ENCODE peak calls at places on chromosome 3, in eight cellular contexts. W is heart right ventricle, M is left lung, T is type B pancreatic cell, A is GM23338, B is WTC11, L is endothelial cell of umbilical vein, I is progenitor cell of endocrine pancreas. O is an unnamed sample.

GRCh38 chr3:180320631-180321030 is 281.3 kb upstream of the TTC14 start:
- DNase-seq in W (no peak), M (no peak), T (no peak), A (no peak), B (no peak), L (no peak), I (no peak), O (no peak)

GRCh38 chr3:189304465-189305341 is 132.9 kb downstream of the TPRG1 start:
- DNase-seq in W (no peak), M (peak), T (no peak), A (peak), B (peak), L (no peak), I (no peak), O (peak)

GRCh38 chr3:72177075-72178050 is 392.4 kb upstream of the PROK2 start:
- DNase-seq in W (peak), M (peak), T (no peak), A (no peak), B (no peak), L (peak), I (no peak), O (no peak)

GRCh38 chr3:169430687-169431404 is 232.7 kb downstream of the MECOM start:
- DNase-seq in W (no peak), M (no peak), T (no peak), A (no peak), B (no peak), L (peak), I (no peak), O (peak)

GRCh38 chr3:177554900-177555759 is 357.8 kb upstream of the TBL1XR1 start:
- DNase-seq in W (no peak), M (peak), T (no peak), A (peak), B (no peak), L (no peak), I (no peak), O (peak)

GRCh38 chr3:174308761-174309160 is 550.4 kb upstream of the NAALADL2 start:
- DNase-seq in W (no peak), M (no peak), T (no peak), A (no peak), B (no peak), L (no peak), I (no peak), O (no peak)

GRCh38 chr3:42851228-42851834 is 24.3 kb downstream of the CYP8B1 start:
- DNase-seq in W (no peak), M (no peak), T (peak), A (no peak), B (no peak), L (no peak), I (no peak), O (peak)

GRCh38 chr3:101303836-101304235 is 16.5 kb downstream of the IMPG2 start:
- DNase-seq in W (no peak), M (no peak), T (no peak), A (no peak), B (no peak), L (no peak), I (no peak), O (peak)

GRCh38 chr3:197297476-197298340 is 704 bp downstream of the DLG1 start:
- DNase-seq in W (peak), M (peak), T (peak), A (peak), B (peak), L (peak), I (peak), O (peak)

GRCh38 chr3:76733073-76733759 is 306.7 kb upstream of the ROBO2 start:
- DNase-seq in W (no peak), M (no peak), T (no peak), A (no peak), B (no peak), L (no peak), I (no peak), O (no peak)

GRCh38 chr3:177429066-177429465 is 231.8 kb upstream of the TBL1XR1 start:
- DNase-seq in W (no peak), M (no peak), T (no peak), A (no peak), B (no peak), L (no peak), I (no peak), O (no peak)

GRCh38 chr3:89405145-89405544 is 297.7 kb downstream of the EPHA3 start:
- DNase-seq in W (no peak), M (no peak), T (no peak), A (no peak), B (no peak), L (no peak), I (no peak), O (no peak)

GRCh38 chr3:147655236-147655635 is 246.1 kb downstream of the ZIC1 start:
- DNase-seq in W (no peak), M (no peak), T (no peak), A (no peak), B (no peak), L (no peak), I (no peak), O (no peak)

GRCh38 chr3:126460386-126460785 is 15.3 kb downstream of the ZXDC start:
- DNase-seq in W (no peak), M (no peak), T (no peak), A (no peak), B (no peak), L (no peak), I (no peak), O (no peak)

GRCh38 chr3:5339967-5340535 is 152.5 kb downstream of the EDEM1 start:
- DNase-seq in W (no peak), M (no peak), T (no peak), A (no peak), B (no peak), L (no peak), I (no peak), O (no peak)

GRCh38 chr3:58469096-58469495 is 22.8 kb upstream of the KCTD6 start:
- DNase-seq in W (no peak), M (no peak), T (no peak), A (no peak), B (no peak), L (no peak), I (no peak), O (no peak)

GRCh38 chr3:157120071-157120892 is 39.7 kb downstream of the CCNL1 start:
- DNase-seq in W (no peak), M (no peak), T (no peak), A (peak), B (no peak), L (no peak), I (peak), O (no peak)

GRCh38 chr3:133466531-133467386 is 66.9 kb downstream of the BFSP2 start:
- DNase-seq in W (peak), M (no peak), T (no peak), A (no peak), B (no peak), L (no peak), I (no peak), O (no peak)

GRCh38 chr3:45486926-45487325 is 98.5 kb downstream of the LARS2 start:
- DNase-seq in W (no peak), M (no peak), T (no peak), A (no peak), B (no peak), L (no peak), I (no peak), O (peak)

GRCh38 chr3:18382760-18383369 is 42.3 kb downstream of the SATB1 start:
- DNase-seq in W (no peak), M (no peak), T (no peak), A (peak), B (no peak), L (no peak), I (no peak), O (no peak)

GRCh38 chr3:57048728-57049127 is 11.7 kb upstream of the SPATA12 start:
- DNase-seq in W (no peak), M (no peak), T (no peak), A (no peak), B (no peak), L (no peak), I (no peak), O (no peak)

GRCh38 chr3:127690106-127690505 is 17.4 kb downstream of the ABTB1 start:
- DNase-seq in W (peak), M (no peak), T (no peak), A (no peak), B (no peak), L (no peak), I (no peak), O (peak)

GRCh38 chr3:185309795-185310194 is 53.1 kb upstream of the MAP3K13 start:
- DNase-seq in W (no peak), M (no peak), T (no peak), A (no peak), B (no peak), L (no peak), I (no peak), O (no peak)

GRCh38 chr3:185309309-185309708 is 53.6 kb upstream of the MAP3K13 start:
- DNase-seq in W (no peak), M (no peak), T (no peak), A (no peak), B (no peak), L (no peak), I (no peak), O (no peak)

GRCh38 chr3:185312006-185312405 is 50.9 kb upstream of the MAP3K13 start:
- DNase-seq in W (no peak), M (no peak), T (no peak), A (no peak), B (no peak), L (no peak), I (no peak), O (no peak)

GRCh38 chr3:185306847-185307246 is 53.0 kb upstream of the EHHADH start:
- DNase-seq in W (no peak), M (no peak), T (no peak), A (no peak), B (no peak), L (no peak), I (no peak), O (no peak)

GRCh38 chr3:185308126-185308754 is 54.4 kb upstream of the EHHADH start:
- DNase-seq in W (no peak), M (no peak), T (no peak), A (peak), B (peak), L (peak), I (peak), O (peak)
- TF ChIP-seq CTCF in W (peak), M (peak), T (peak), A (peak), B (peak), L (peak), I (peak), O (peak)

GRCh38 chr3:136546718-136547117 is 205.5 kb downstream of the STAG1 start:
- DNase-seq in W (no peak), M (no peak), T (no peak), A (peak), B (no peak), L (peak), I (no peak), O (peak)
- TF ChIP-seq CTCF in W (no peak), M (no peak), T (no peak), A (no peak), B (no peak), L (no peak), I (peak), O (peak)

GRCh38 chr3:151315136-151315535 is 1.5 kb downstream of the GPR87 start:
- DNase-seq in W (no peak), M (no peak), T (no peak), A (no peak), B (no peak), L (no peak), I (no peak), O (peak)

GRCh38 chr3:151314593-151314992 is 2.0 kb downstream of the GPR87 start:
- DNase-seq in W (no peak), M (no peak), T (no peak), A (no peak), B (no peak), L (no peak), I (no peak), O (no peak)

GRCh38 chr3:151315846-151316245 is 774 bp downstream of the GPR87 start:
- DNase-seq in W (no peak), M (no peak), T (no peak), A (no peak), B (no peak), L (no peak), I (no peak), O (peak)

GRCh38 chr3:151314132-151314531 is 2.5 kb downstream of the GPR87 start:
- DNase-seq in W (no peak), M (no peak), T (no peak), A (no peak), B (no peak), L (no peak), I (no peak), O (no peak)

DNA sequence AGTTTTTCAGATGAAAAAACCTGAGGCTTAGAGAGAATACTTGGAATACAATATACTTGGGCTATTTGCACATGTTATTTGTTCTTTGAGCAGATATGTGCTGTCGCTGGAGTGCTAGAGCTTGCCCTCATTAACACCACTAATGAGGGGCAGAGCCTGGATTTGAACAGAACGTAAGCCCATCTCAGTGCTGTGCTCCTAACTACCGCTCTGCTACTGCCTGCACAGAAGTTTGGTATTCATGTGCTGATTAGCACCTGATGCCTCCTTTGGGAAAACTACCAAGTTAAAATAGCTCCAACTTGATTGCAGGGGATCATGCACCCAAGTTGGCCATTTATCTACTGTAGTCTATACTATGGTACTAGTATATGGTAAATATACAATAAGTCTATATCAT is 3.6 kb downstream of the GPR87 start:
- DNase-seq in W (no peak), M (no peak), T (no peak), A (no peak), B (no peak), L (no peak), I (no peak), O (no peak)
- TF ChIP-seq CTCF in W (no peak), M (no peak), T (no peak), A (no peak), B (no peak), L (no peak), I (no peak), O (no peak)

DNA sequence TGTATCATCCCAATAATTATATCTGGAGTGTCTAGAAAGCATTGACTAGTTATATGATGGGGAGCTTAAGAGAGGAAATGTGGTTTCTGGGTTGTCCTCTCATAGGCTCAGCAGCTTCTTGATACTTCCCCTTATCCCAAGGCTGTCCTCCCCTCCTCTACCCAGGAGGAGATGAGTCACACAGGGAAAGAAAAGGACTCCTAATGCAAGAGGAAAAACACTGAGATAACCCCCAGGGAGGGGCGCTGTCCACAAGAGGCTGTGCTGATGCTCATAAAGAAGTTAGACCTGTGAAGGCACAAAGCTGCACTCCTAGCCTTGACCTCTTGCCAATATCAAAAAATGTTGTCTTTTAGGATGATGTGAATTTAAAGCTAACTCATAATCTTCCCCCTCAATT is 28.8 kb upstream of the GYG1 start:
- DNase-seq in W (no peak), M (no peak), T (no peak), A (peak), B (peak), L (peak), I (no peak), O (peak)
- TF ChIP-seq CTCF in W (no peak), M (no peak), T (no peak), A (peak), B (no peak), L (peak), I (no peak), O (peak)

GRCh38 chr3:172341482-172342059 is 106.7 kb downstream of the GHSR start:
- DNase-seq in W (no peak), M (no peak), T (no peak), A (peak), B (no peak), L (peak), I (no peak), O (peak)
- TF ChIP-seq CTCF in W (peak), M (peak), T (peak), A (peak), B (peak), L (peak), I (peak), O (peak)

GRCh38 chr3:124263168-124263567 is 271.2 kb upstream of the ROPN1 start:
- DNase-seq in W (no peak), M (no peak), T (no peak), A (no peak), B (no peak), L (peak), I (no peak), O (peak)
- TF ChIP-seq CTCF in W (no peak), M (no peak), T (no peak), A (no peak), B (no peak), L (no peak), I (no peak), O (no peak)

GRCh38 chr3:75342425-75342824 is 321.7 kb upstream of the FRG2C start:
- DNase-seq in W (no peak), M (no peak), T (no peak), A (no peak), B (no peak), L (no peak), I (no peak), O (no peak)

GRCh38 chr3:75337226-75337900 is 326.8 kb upstream of the FRG2C start:
- DNase-seq in W (no peak), M (no peak), T (no peak), A (no peak), B (no peak), L (no peak), I (no peak), O (no peak)

GRCh38 chr3:75338342-75338741 is 325.8 kb upstream of the FRG2C start:
- DNase-seq in W (no peak), M (no peak), T (no peak), A (no peak), B (no peak), L (no peak), I (no peak), O (no peak)

DNA sequence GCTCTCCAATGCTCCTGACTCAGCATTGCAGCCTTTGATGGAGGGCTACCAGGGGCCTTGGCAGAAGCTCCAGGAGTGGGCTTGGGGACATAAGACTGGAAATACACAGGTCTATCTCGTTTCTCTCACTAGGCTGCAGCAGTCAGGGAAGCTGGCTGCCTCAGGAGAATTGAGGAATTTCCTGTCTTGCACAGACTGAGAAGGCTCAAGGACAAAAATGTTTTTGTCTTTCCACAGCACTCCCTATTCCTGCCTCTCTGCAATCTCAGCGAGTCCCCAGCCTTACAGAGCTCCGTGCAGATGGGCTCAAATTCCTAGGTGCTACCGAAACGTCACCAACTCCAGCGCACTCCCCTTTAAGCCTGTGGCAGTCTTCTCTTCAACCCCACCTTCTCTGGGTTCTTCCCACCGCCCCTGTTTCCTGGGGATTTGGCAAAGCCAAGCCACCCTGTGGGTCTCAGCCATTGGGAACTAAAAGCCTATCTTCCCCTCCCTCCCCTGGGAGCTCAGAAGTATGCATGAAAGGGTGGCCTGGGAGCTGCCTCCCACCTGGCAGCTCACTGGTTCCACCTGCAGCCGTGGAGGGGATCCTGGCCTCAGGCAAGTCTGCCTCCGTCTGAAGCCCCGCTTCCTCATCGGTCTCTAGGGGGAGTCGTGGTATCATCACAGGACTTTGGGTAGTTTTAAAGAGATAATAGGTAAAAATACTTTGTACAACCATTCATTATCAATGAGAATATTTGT is 322.6 kb upstream of the FRG2C start:
- DNase-seq in W (no peak), M (no peak), T (no peak), A (peak), B (peak), L (no peak), I (no peak), O (no peak)
- TF ChIP-seq CTCF in W (no peak), M (no peak), T (no peak), A (peak), B (no peak), L (no peak), I (peak), O (peak)

DNA sequence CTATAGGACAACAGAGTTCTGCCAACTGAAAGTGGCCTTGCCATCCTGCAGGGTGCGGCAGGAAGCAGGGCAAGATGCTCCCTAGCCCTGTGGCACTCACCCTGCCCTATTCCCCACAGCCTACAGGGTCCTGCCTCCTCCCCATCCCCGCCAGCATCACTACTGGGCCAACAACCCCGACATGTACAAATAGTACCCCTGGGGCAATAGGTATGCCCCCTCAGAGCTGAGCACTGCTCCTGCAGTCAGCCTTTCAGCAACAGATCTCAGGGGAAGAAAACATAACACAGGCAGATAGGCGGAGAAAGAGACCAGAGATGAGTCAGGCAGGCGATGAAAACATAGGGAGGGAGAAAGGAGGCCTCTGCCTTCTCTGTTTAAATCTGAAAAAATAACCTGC is 74.7 kb downstream of the XXYLT1 start:
- DNase-seq in W (no peak), M (no peak), T (peak), A (no peak), B (no peak), L (peak), I (no peak), O (peak)
- TF ChIP-seq CTCF in W (no peak), M (no peak), T (no peak), A (no peak), B (no peak), L (no peak), I (no peak), O (no peak)

GRCh38 chr3:148723591-148723990 is 25.9 kb downstream of the AGTR1 start:
- DNase-seq in W (no peak), M (no peak), T (no peak), A (no peak), B (no peak), L (no peak), I (no peak), O (peak)

GRCh38 chr3:148716657-148717056 is 19.0 kb downstream of the AGTR1 start:
- DNase-seq in W (no peak), M (no peak), T (no peak), A (no peak), B (no peak), L (no peak), I (no peak), O (no peak)

GRCh38 chr3:148717918-148718317 is 20.2 kb downstream of the AGTR1 start:
- DNase-seq in W (no peak), M (no peak), T (no peak), A (no peak), B (no peak), L (no peak), I (no peak), O (no peak)

GRCh38 chr3:148720873-148721272 is 23.2 kb downstream of the AGTR1 start:
- DNase-seq in W (no peak), M (no peak), T (no peak), A (no peak), B (no peak), L (no peak), I (no peak), O (no peak)

GRCh38 chr3:148718982-148719862 is 21.5 kb downstream of the AGTR1 start:
- DNase-seq in W (no peak), M (no peak), T (no peak), A (peak), B (peak), L (no peak), I (no peak), O (peak)
- TF ChIP-seq CTCF in W (no peak), M (no peak), T (peak), A (peak), B (no peak), L (peak), I (peak), O (peak)

GRCh38 chr3:129421988-129422745 is 6.3 kb downstream of the EFCAB12 start:
- DNase-seq in W (no peak), M (no peak), T (no peak), A (peak), B (no peak), L (peak), I (no peak), O (no peak)
- TF ChIP-seq CTCF in W (no peak), M (no peak), T (no peak), A (peak), B (no peak), L (peak), I (no peak), O (peak)